ENCODE peak calls at places on chromosomes 3 and 15, in nine cellular contexts. T is psoas muscle; V is stimulated activated CD8-positive, alpha-beta memory T cell treated with anti-CD3 and anti-CD28 coated beads, Interleukin-4, amount 100 ng/mL, for 48 hours; Q is KG1; K is kidney tubule cell; Z is tibial artery; G is kidney; O is uterus; A is H9. Y is an unnamed sample.
A peak's percentile ranks its signal among the peaks of the same experiment; 100 is the strongest.

GRCh38 chr3:157865449-157865862 is 240.8 kb downstream of the SHOX2 start:
- DNase-seq in V (peak; percentile 73), Q (peak; percentile 27), A (peak; percentile 80), O (no peak), T (no peak), G (peak; percentile 65), K (peak; percentile 43), Z (no peak), Y (peak; percentile 18)

GRCh38 chr15:101086394-101087171 is 165.3 kb downstream of the CHSY1 start:
- DNase-seq in Q (no peak), G (no peak), O (no peak), T (no peak), K (no peak), V (no peak), A (no peak), Z (no peak), Y (peak; percentile 56)

GRCh38 chr3:139534444-139534812 is 5.1 kb downstream of the RBP1 start:
- DNase-seq in Q (no peak), K (peak; percentile 68), G (no peak), V (no peak), T (no peak), O (peak; percentile 61), A (no peak), Z (peak; percentile 45), Y (no peak)

GRCh38 chr3:12618426-12618825 is 45.5 kb downstream of the RAF1 start:
- DNase-seq in Z (no peak), A (no peak), V (no peak), G (no peak), Q (no peak), O (no peak), T (no peak), K (no peak), Y (no peak)

GRCh38 chr3:117441851-117442250 is 732.3 kb downstream of the TUSC7 start:
- DNase-seq in V (no peak), O (no peak), T (no peak), Z (no peak), K (no peak), A (no peak), Q (no peak), G (no peak), Y (no peak)

GRCh38 chr15:99486371-99487336 is 79.1 kb upstream of the MEF2A start:
- DNase-seq in K (peak; percentile 47), A (peak; percentile 51), T (peak; percentile 92), Q (no peak), V (no peak), G (peak; percentile 95), O (peak; percentile 70), Z (peak; percentile 87), Y (peak; percentile 79)

GRCh38 chr15:76190070-76190564 is 121.2 kb downstream of the ETFA start:
- DNase-seq in Z (no peak), Q (no peak), A (no peak), O (no peak), T (no peak), G (no peak), K (no peak), V (no peak), Y (no peak)

GRCh38 chr3:196941846-196942225 is 492 bp downstream of the NCBP2 start:
- DNase-seq in K (no peak), Q (peak; percentile 72), V (peak; percentile 79), Z (peak; percentile 39), T (no peak), O (peak; percentile 34), A (no peak), G (no peak), Y (peak; percentile 25)

GRCh38 chr3:11637901-11638668 is 5.6 kb downstream of the VGLL4 start:
- DNase-seq in V (no peak), G (no peak), Q (no peak), Z (no peak), T (no peak), K (no peak), A (no peak), O (no peak), Y (no peak)

GRCh38 chr3:177080122-177080521 is 117.2 kb downstream of the TBL1XR1 start:
- DNase-seq in O (no peak), K (no peak), T (no peak), V (no peak), G (no peak), Q (no peak), A (no peak), Z (no peak), Y (no peak)

GRCh38 chr3:186849392-186849975 is 7.0 kb downstream of the ADIPOQ start:
- DNase-seq in G (no peak), T (no peak), O (no peak), Q (no peak), A (no peak), Z (no peak), V (no peak), K (peak; percentile 56), Y (peak; percentile 52)

GRCh38 chr15:63319065-63319464 is 41.7 kb downstream of the APH1B start:
- DNase-seq in G (no peak), Q (no peak), K (no peak), V (no peak), A (no peak), Z (no peak), T (no peak), O (no peak), Y (no peak)

GRCh38 chr15:88467935-88468528 is 524 bp downstream of the MRPS11 start:
- DNase-seq in T (no peak), G (no peak), V (no peak), O (no peak), Q (no peak), A (no peak), Z (no peak), K (no peak), Y (no peak)

GRCh38 chr3:192133271-192133670 is 594.1 kb downstream of the FGF12 start:
- DNase-seq in T (no peak), Z (no peak), K (no peak), A (no peak), G (no peak), Q (no peak), V (no peak), O (no peak), Y (no peak)

GRCh38 chr3:193052294-193052693 is 134.6 kb upstream of the MB21D2 start:
- DNase-seq in G (no peak), V (no peak), Q (no peak), Z (no peak), O (no peak), K (no peak), A (no peak), T (no peak), Y (no peak)

GRCh38 chr3:102105113-102105642 is 255.9 kb downstream of the NFKBIZ start:
- DNase-seq in G (no peak), K (peak; percentile 63), T (no peak), Z (no peak), A (no peak), O (no peak), V (no peak), Q (no peak), Y (no peak)

GRCh38 chr3:108134555-108134880 is 43.7 kb upstream of the CD47 start:
- DNase-seq in G (no peak), V (no peak), O (no peak), A (no peak), T (no peak), Z (no peak), K (no peak), Q (no peak), Y (no peak)

GRCh38 chr15:75687486-75688277 is 25.0 kb downstream of the CSPG4 start:
- DNase-seq in T (no peak), A (no peak), O (no peak), K (no peak), V (no peak), G (no peak), Q (no peak), Z (no peak), Y (no peak)